ENCODE peak calls at places on chromosomes 16 and 17, in nine cellular contexts. K is type B pancreatic cell; Y is CD4-positive, alpha-beta T cell; A is AG04450; I is mucosa of descending colon; U is astrocyte of the cerebellum; S is K562; P is endothelial cell; W is GM12864. E is an unnamed sample.

GRCh38 chr16:4664538-4665418 is 28.6 kb upstream of the NUDT16L1 start:
- DNase-seq in U (no peak), W (no peak), P (no peak), K (no peak), A (no peak), I (peak; percentile 84), Y (peak; percentile 40), S (no peak), E (no peak)

GRCh38 chr17:67628580-67629013 is 89.1 kb upstream of the NOL11 start:
- DNase-seq in I (no peak), W (no peak), Y (no peak), K (no peak), A (no peak), P (peak; percentile 24), S (no peak), U (no peak), E (no peak)

GRCh38 chr16:14345512-14346115 is 274.5 kb downstream of the MRTFB start:
- DNase-seq in I (no peak), S (no peak), K (no peak), W (no peak), Y (no peak), U (no peak), A (no peak), P (no peak), E (no peak)

GRCh38 chr16:49608801-49609200 is 235.2 kb downstream of the C16orf78 start:
- DNase-seq in P (no peak), I (no peak), W (no peak), Y (no peak), K (peak; percentile 48), U (peak; percentile 27), S (no peak), A (peak; percentile 30), E (no peak)

GRCh38 chr16:30609002-30609927 is 924 bp downstream of the ZNF689 start:
- DNase-seq in S (peak; percentile 70), P (no peak), U (no peak), A (no peak), W (no peak), Y (no peak), K (no peak), I (peak; percentile 80), E (peak; percentile 93)

GRCh38 chr17:71392715-71393567 is 727.9 kb upstream of the SOX9 start:
- DNase-seq in K (no peak), S (no peak), Y (no peak), I (no peak), A (no peak), P (no peak), W (no peak), U (peak; percentile 36), E (no peak)

GRCh38 chr17:66540131-66540781 is 237.8 kb downstream of the PRKCA start:
- DNase-seq in A (peak; percentile 62), W (no peak), U (peak; percentile 76), K (no peak), Y (no peak), P (no peak), S (no peak), I (peak; percentile 33), E (no peak)

GRCh38 chr16:11349599-11350276 is 4.5 kb downstream of the RMI2 start:
- DNase-seq in W (no peak), Y (no peak), U (no peak), K (no peak), I (peak; percentile 52), P (no peak), A (no peak), S (no peak), E (no peak)

GRCh38 chr17:76123749-76124581 is 17.1 kb downstream of the FOXJ1 start:
- DNase-seq in K (no peak), P (no peak), S (no peak), W (no peak), Y (no peak), U (no peak), I (no peak), A (no peak), E (no peak)

GRCh38 chr17:76726766-76727718 is at the start of gene METTL23:
- DNase-seq in S (peak; percentile 72), P (peak; percentile 83), W (no peak), A (no peak), U (no peak), I (peak; percentile 90), Y (peak; percentile 90), K (peak; percentile 81), E (no peak)

GRCh38 chr17:11644265-11645212 is 46.3 kb downstream of the DNAH9 start:
- DNase-seq in P (peak; percentile 3), A (no peak), Y (no peak), S (peak; percentile 73), W (peak; percentile 1), U (peak; percentile 28), I (peak; percentile 44), K (no peak), E (no peak)

GRCh38 chr16:70437017-70437581 is 1.8 kb downstream of the ST3GAL2 start:
- DNase-seq in K (no peak), W (no peak), Y (no peak), S (peak; percentile 64), P (no peak), I (no peak), A (peak; percentile 77), U (peak; percentile 63), E (no peak)

GRCh38 chr16:70433456-70434103 is 5.3 kb downstream of the ST3GAL2 start:
- DNase-seq in A (no peak), I (no peak), U (peak; percentile 29), P (no peak), S (no peak), Y (no peak), W (no peak), K (no peak), E (no peak)

GRCh38 chr16:70432304-70432799 is 6.5 kb downstream of the ST3GAL2 start:
- DNase-seq in I (no peak), A (no peak), P (no peak), Y (no peak), S (no peak), U (no peak), W (no peak), K (no peak), E (no peak)

GRCh38 chr16:70432800-70433455 is 6.0 kb downstream of the ST3GAL2 start:
- DNase-seq in U (no peak), I (no peak), Y (no peak), P (no peak), K (no peak), S (no peak), W (peak; percentile 72), A (no peak), E (no peak)

GRCh38 chr16:70434489-70435260 is 4.2 kb downstream of the ST3GAL2 start:
- DNase-seq in S (no peak), A (no peak), Y (no peak), I (no peak), P (no peak), K (no peak), W (no peak), U (no peak), E (no peak)
- TF ChIP-seq CTCF in S (no peak), A (no peak), Y (no peak), I (no peak), P (no peak), K (no peak), W (no peak), U (no peak), E (no peak)

DNA sequence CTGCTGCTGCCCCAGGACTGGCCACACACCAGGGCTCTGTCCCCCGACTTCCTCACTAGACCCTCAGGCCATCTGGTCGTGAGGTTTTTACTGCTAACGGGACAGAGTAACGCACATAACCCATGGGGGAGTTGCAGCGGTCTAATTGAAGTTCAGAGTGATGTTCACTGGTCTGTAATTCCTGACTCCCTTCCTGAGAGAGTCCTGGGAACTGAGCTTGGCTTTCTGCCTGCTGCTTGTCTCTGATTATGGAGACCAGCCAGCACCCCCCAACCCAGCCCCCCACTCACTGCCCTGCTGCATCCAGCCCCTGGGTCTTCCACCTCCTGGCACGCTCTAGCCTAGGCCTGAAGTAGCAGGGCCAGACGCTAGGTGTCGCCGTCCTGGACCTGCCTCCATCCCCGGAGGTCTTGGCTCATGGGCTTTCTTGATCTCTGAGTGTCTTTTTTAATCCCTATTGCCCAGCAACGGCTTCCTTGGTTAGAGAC is 192.9 kb downstream of the CCDC182 start:
- DNase-seq in A (no peak), Y (no peak), U (no peak), W (peak; percentile 8), P (peak; percentile 61), S (peak; percentile 64), K (no peak), I (peak; percentile 43), E (no peak)
- TF ChIP-seq CTCF in A (peak; percentile 63), Y (no peak), U (peak; percentile 83), W (peak; percentile 89), P (peak; percentile 55), S (peak; percentile 87), K (peak; percentile 73), I (peak; percentile 10), E (peak; percentile 60)

DNA sequence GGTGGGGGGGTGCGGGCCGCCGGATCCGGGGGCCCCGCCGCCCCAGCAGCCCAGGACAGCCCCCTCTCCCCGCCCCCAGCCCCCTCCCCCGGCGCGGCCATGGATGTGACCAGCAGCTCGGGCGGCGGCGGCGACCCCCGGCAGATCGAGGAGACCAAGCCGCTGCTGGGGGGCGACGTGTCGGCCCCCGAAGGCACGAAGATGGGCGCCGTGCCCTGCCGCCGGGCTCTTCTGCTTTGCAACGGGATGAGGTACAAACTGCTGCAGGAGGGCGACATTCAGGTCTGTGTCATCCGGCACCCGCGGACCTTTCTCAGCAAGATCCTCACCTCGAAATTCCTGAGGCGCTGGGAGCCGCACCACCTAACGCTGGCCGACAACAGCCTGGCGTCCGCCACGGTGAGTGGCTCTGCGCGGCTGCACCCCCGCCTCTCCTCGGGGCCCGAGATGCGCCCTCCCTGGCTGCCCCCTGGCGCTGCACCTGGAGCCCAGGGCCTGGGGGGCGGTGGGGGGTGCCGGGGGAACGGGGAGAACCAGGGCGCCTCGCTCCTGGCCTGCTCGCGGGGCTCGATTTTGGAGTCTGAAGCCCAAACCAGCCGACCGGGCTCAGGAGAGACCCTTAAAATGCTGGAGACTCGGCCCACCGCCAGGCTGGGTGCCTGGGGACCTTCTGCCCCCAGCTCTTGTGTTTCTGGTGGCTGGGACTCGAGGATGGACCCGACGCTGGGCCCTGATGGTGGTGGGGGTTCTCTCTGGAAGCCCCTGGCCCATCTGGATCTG is 725 bp downstream of the CMIP start:
- DNase-seq in U (no peak), Y (no peak), S (peak; percentile 83), W (no peak), I (peak; percentile 76), P (peak; percentile 45), A (no peak), K (no peak), E (no peak)
- TF ChIP-seq CTCF in U (no peak), Y (peak; percentile 10), S (peak; percentile 9), W (peak; percentile 31), I (no peak), P (no peak), A (peak; percentile 21), K (peak; percentile 22), E (peak; percentile 70)

GRCh38 chr17:37386462-37386861 is 10.7 kb downstream of the C17orf78 start:
- DNase-seq in I (no peak), Y (no peak), W (no peak), K (no peak), U (no peak), S (no peak), A (no peak), P (no peak), E (no peak)
- TF ChIP-seq CTCF in I (no peak), Y (no peak), W (no peak), K (no peak), U (no peak), S (peak; percentile 46), A (no peak), P (no peak), E (no peak)

E was measured in chondrocyte.